ENCODE peak calls at places on chromosomes 2 and 18, in nine cellular contexts. F, S, V, H, Q, W, D, L and A are unnamed samples.

GRCh38 chr2:234679766-234680687 is 183.1 kb upstream of the ARL4C start:
- DNase-seq in L (peak; percentile 99), F (no peak), W (peak; percentile 88), D (no peak), Q (peak; percentile 45), H (no peak), V (no peak), S (peak; percentile 93), A (no peak)

GRCh38 chr18:79625195-79625923 is 54.2 kb upstream of the CTDP1 start:
- DNase-seq in H (no peak), S (no peak), F (no peak), Q (no peak), L (peak; percentile 8), W (no peak), V (no peak), D (no peak), A (no peak)

GRCh38 chr2:11022874-11023273 is 111.1 kb downstream of the KCNF1 start:
- DNase-seq in W (no peak), D (no peak), L (no peak), F (no peak), V (no peak), S (no peak), H (no peak), Q (no peak), A (no peak)

GRCh38 chr18:34631567-34631966 is 78.5 kb upstream of the DTNA start:
- DNase-seq in H (no peak), S (no peak), D (no peak), W (no peak), F (no peak), L (no peak), V (no peak), Q (no peak), A (no peak)

GRCh38 chr2:181892795-181893435 is 1.4 kb downstream of the ITPRID2 start:
- DNase-seq in F (no peak), L (peak; percentile 58), V (no peak), S (peak; percentile 59), D (no peak), Q (no peak), W (peak; percentile 29), H (no peak), A (no peak)

GRCh38 chr2:121617042-121617599 is 32.1 kb downstream of the CLASP1 start:
- DNase-seq in V (no peak), H (no peak), Q (no peak), S (no peak), F (no peak), L (peak; percentile 44), W (no peak), D (no peak), A (no peak)

GRCh38 chr2:219633276-219634065 is 6.0 kb downstream of the SLC4A3 start:
- DNase-seq in L (no peak), V (no peak), F (no peak), H (no peak), S (no peak), D (no peak), W (no peak), Q (no peak), A (no peak)

GRCh38 chr2:30300456-30301221 is 69.3 kb downstream of the LBH start:
- DNase-seq in D (no peak), V (no peak), H (no peak), S (peak; percentile 44), L (peak; percentile 96), Q (no peak), F (no peak), W (peak; percentile 86), A (no peak)

GRCh38 chr2:98911376-98912154 is 24.5 kb downstream of the CRACDL start:
- DNase-seq in W (no peak), L (peak; percentile 10), V (no peak), H (no peak), Q (no peak), F (no peak), D (no peak), S (no peak), A (no peak)

GRCh38 chr2:217060516-217060915 is 200.7 kb upstream of the TNP1 start:
- DNase-seq in V (no peak), Q (no peak), H (no peak), D (no peak), S (no peak), L (no peak), W (no peak), F (no peak), A (no peak)

GRCh38 chr2:85951351-85952067 is 62.7 kb upstream of the ST3GAL5 start:
- DNase-seq in W (no peak), S (no peak), Q (no peak), H (no peak), F (no peak), V (no peak), D (no peak), L (no peak), A (no peak)

GRCh38 chr2:96091711-96092579 is 24.4 kb downstream of the ADRA2B start:
- DNase-seq in S (no peak), W (no peak), H (no peak), F (no peak), D (no peak), L (no peak), Q (no peak), V (no peak), A (no peak)

GRCh38 chr18:48902856-48903601 is 47.7 kb downstream of the SMAD7 start:
- DNase-seq in H (no peak), S (no peak), D (no peak), V (no peak), L (peak; percentile 34), Q (peak; percentile 71), W (peak; percentile 40), F (no peak), A (no peak)

GRCh38 chr2:19785432-19785831 is 116.4 kb downstream of the TTC32 start:
- DNase-seq in F (no peak), V (no peak), D (no peak), S (no peak), W (peak; percentile 49), L (peak; percentile 72), Q (no peak), H (no peak), A (no peak)